ENCODE peak calls at places on chromosomes 5 and 9, in nine cellular contexts. E is A549, V is ovary, K is body of pancreas, P is GM12891, O is lower leg skin, R is prostate gland, I is stomach, A is HepG2. W is an unnamed sample.

GRCh38 chr5:160231789-160232342 is 2.6 kb downstream of the FABP6 start:
- DNase-seq in O (no peak), K (no peak), I (no peak), V (no peak), E (no peak), P (no peak), R (no peak), A (no peak), W (no peak)

GRCh38 chr9:6680797-6681146 is 35.2 kb upstream of the GLDC start:
- DNase-seq in P (peak), A (peak), E (peak), K (no peak), I (peak), O (peak), V (no peak), R (peak), W (peak)

GRCh38 chr5:179832039-179832745 is 11.5 kb downstream of the SQSTM1 start:
- DNase-seq in O (no peak), V (no peak), P (no peak), E (no peak), K (no peak), R (no peak), I (no peak), A (no peak), W (no peak)

GRCh38 chr5:146840016-146840415 is 38.5 kb downstream of the PPP2R2B start:
- DNase-seq in I (no peak), K (no peak), P (no peak), O (no peak), E (no peak), A (no peak), R (no peak), V (no peak), W (no peak)

GRCh38 chr9:76560481-76560891 is 101.5 kb downstream of the GCNT1 start:
- DNase-seq in P (no peak), K (peak), R (no peak), A (no peak), I (no peak), O (no peak), V (no peak), E (no peak), W (peak)

GRCh38 chr5:67306997-67307580 is 110.5 kb upstream of the CD180 start:
- DNase-seq in V (no peak), I (no peak), P (no peak), R (no peak), K (no peak), E (no peak), O (no peak), A (no peak), W (no peak)

GRCh38 chr5:106418196-106418595 is 1252.5 kb downstream of the EFNA5 start:
- DNase-seq in O (no peak), P (no peak), E (no peak), I (no peak), V (no peak), A (no peak), R (no peak), K (no peak), W (no peak)

GRCh38 chr5:175285263-175285662 is 158.7 kb downstream of the DRD1 start:
- DNase-seq in K (no peak), I (no peak), E (no peak), V (no peak), A (no peak), R (no peak), O (no peak), P (no peak), W (no peak)

GRCh38 chr5:150509992-150510391 is 2.1 kb downstream of the NDST1 start:
- DNase-seq in V (no peak), E (no peak), I (no peak), P (no peak), K (no peak), O (no peak), A (no peak), R (peak), W (no peak)

GRCh38 chr5:168291281-168291960 is at the start of gene WWC1:
- DNase-seq in E (peak), I (peak), O (peak), P (peak), A (peak), K (peak), R (peak), V (peak), W (peak)

GRCh38 chr5:95924720-95925119 is 36.9 kb downstream of the ELL2 start:
- DNase-seq in A (peak), O (peak), E (no peak), R (peak), K (peak), V (no peak), I (no peak), P (no peak), W (no peak)

GRCh38 chr5:173228639-173229380 is 6.2 kb downstream of the NKX2-5 start:
- DNase-seq in E (no peak), O (no peak), I (no peak), R (no peak), A (no peak), P (no peak), K (no peak), V (no peak), W (no peak)

GRCh38 chr5:172420215-172420934 is 34.0 kb downstream of the SH3PXD2B start:
- DNase-seq in E (peak), O (peak), A (peak), I (peak), P (no peak), K (peak), R (peak), V (peak), W (peak)

GRCh38 chr9:73260506-73260905 is 108.8 kb downstream of the ANXA1 start:
- DNase-seq in P (no peak), O (no peak), K (no peak), A (no peak), V (no peak), R (no peak), E (no peak), I (no peak), W (no peak)

GRCh38 chr9:93183663-93184438 is at the start of gene WNK2:
- DNase-seq in O (no peak), E (peak), K (peak), V (peak), P (peak), R (peak), A (no peak), I (peak), W (no peak)

GRCh38 chr5:111697215-111697614 is 59.8 kb downstream of the NREP start:
- DNase-seq in V (no peak), E (no peak), O (no peak), I (no peak), A (no peak), R (peak), P (no peak), K (no peak), W (no peak)

GRCh38 chr5:151174612-151175101 is 17.1 kb upstream of the ANXA6 start:
- DNase-seq in A (no peak), V (peak), E (no peak), O (no peak), K (no peak), P (no peak), I (no peak), R (no peak), W (no peak)

GRCh38 chr9:91162784-91163440 is 198.8 kb downstream of the AUH start:
- DNase-seq in V (no peak), I (peak), R (no peak), P (peak), O (no peak), A (no peak), E (no peak), K (no peak), W (no peak)

GRCh38 chr5:56139978-56140562 is 93.1 kb downstream of the ANKRD55 start:
- DNase-seq in P (no peak), O (no peak), E (no peak), I (no peak), K (no peak), R (no peak), A (no peak), V (no peak), W (no peak)

GRCh38 chr5:26329562-26330189 is 708.7 kb downstream of the CDH9 start:
- DNase-seq in O (no peak), V (no peak), K (no peak), I (no peak), A (no peak), E (no peak), P (no peak), R (no peak), W (peak)

GRCh38 chr5:37005946-37006540 is 129.5 kb downstream of the NIPBL start:
- DNase-seq in R (no peak), P (no peak), A (peak), O (no peak), V (no peak), E (peak), I (no peak), K (no peak), W (no peak)

GRCh38 chr5:93421987-93422391 is 159.0 kb downstream of the NR2F1-AS1 start:
- DNase-seq in O (no peak), V (no peak), E (no peak), K (no peak), P (no peak), I (no peak), A (no peak), R (no peak), W (no peak)

GRCh38 chr5:158154226-158155005 is 295.5 kb upstream of the CLINT1 start:
- DNase-seq in K (peak), I (no peak), O (peak), A (no peak), R (no peak), P (no peak), V (no peak), E (no peak), W (no peak)

GRCh38 chr5:112555197-112555596 is 136.1 kb upstream of the EPB41L4A start:
- DNase-seq in A (no peak), O (no peak), V (no peak), E (no peak), P (no peak), I (no peak), R (no peak), K (no peak), W (no peak)

GRCh38 chr5:67009028-67009427 is 187.6 kb downstream of the CD180 start:
- DNase-seq in V (no peak), P (no peak), R (no peak), I (no peak), K (no peak), E (no peak), A (peak), O (no peak), W (no peak)

GRCh38 chr9:123239726-123240125 is 28.7 kb downstream of the STRBP start:
- DNase-seq in O (no peak), V (no peak), I (no peak), R (no peak), P (no peak), A (no peak), K (no peak), E (no peak), W (no peak)

GRCh38 chr9:36991516-36992134 is 42.4 kb downstream of the PAX5 start:
- DNase-seq in R (no peak), I (peak), O (no peak), V (no peak), P (peak), E (peak), A (no peak), K (no peak), W (no peak)

GRCh38 chr5:1201327-1202025 is at the start of gene SLC6A19:
- DNase-seq in V (no peak), R (no peak), A (no peak), P (no peak), K (no peak), E (no peak), I (peak), O (no peak), W (no peak)
- TF ChIP-seq POLR2A in V (no peak), R (no peak), A (no peak), P (no peak), K (no peak), E (no peak), I (no peak), O (no peak), W (no peak)

GRCh38 chr5:109163336-109163735 is 246.4 kb downstream of the PJA2 start:
- DNase-seq in A (no peak), V (no peak), O (no peak), K (no peak), I (no peak), E (no peak), P (no peak), R (no peak), W (no peak)

GRCh38 chr5:109170629-109171350 is 239.0 kb downstream of the PJA2 start:
- DNase-seq in V (no peak), I (no peak), A (no peak), E (no peak), O (no peak), P (no peak), R (no peak), K (no peak), W (no peak)

GRCh38 chr5:109164001-109164400 is 245.8 kb downstream of the PJA2 start:
- DNase-seq in A (no peak), V (no peak), E (no peak), K (no peak), R (no peak), I (no peak), P (no peak), O (no peak), W (no peak)

GRCh38 chr5:109167586-109167985 is 242.2 kb downstream of the PJA2 start:
- DNase-seq in R (no peak), A (no peak), I (no peak), K (no peak), V (no peak), E (no peak), O (no peak), P (no peak), W (no peak)

GRCh38 chr5:109168151-109168550 is 241.6 kb downstream of the PJA2 start:
- DNase-seq in P (no peak), A (no peak), E (no peak), R (no peak), I (no peak), V (no peak), O (no peak), K (no peak), W (no peak)
- TF ChIP-seq POLR2A in P (no peak), A (no peak), E (no peak), R (no peak), I (no peak), V (no peak), O (no peak), K (no peak), W (no peak)

GRCh38 chr9:127423934-127424668 is at the start of gene ZNF79:
- DNase-seq in O (peak), K (peak), I (peak), R (peak), E (peak), V (peak), A (peak), P (peak), W (peak)
- TF ChIP-seq POLR2A in O (no peak), K (no peak), I (no peak), R (peak), E (peak), V (peak), A (peak), P (peak), W (peak)

GRCh38 chr9:83622814-83623633 is at the start of gene IDNK:
- DNase-seq in A (peak), P (peak), V (peak), E (peak), R (peak), K (peak), I (peak), O (peak), W (peak)
- TF ChIP-seq POLR2A in A (peak), P (peak), V (no peak), E (peak), R (peak), K (peak), I (no peak), O (no peak), W (peak)

GRCh38 chr5:14487896-14488570 is 93.6 kb upstream of the OTULINL start:
- DNase-seq in E (no peak), R (no peak), P (no peak), A (no peak), V (no peak), O (no peak), I (no peak), K (no peak), W (no peak)
- TF ChIP-seq POLR2A in E (no peak), R (no peak), P (no peak), A (no peak), V (no peak), O (no peak), I (no peak), K (no peak), W (no peak)

DNA sequence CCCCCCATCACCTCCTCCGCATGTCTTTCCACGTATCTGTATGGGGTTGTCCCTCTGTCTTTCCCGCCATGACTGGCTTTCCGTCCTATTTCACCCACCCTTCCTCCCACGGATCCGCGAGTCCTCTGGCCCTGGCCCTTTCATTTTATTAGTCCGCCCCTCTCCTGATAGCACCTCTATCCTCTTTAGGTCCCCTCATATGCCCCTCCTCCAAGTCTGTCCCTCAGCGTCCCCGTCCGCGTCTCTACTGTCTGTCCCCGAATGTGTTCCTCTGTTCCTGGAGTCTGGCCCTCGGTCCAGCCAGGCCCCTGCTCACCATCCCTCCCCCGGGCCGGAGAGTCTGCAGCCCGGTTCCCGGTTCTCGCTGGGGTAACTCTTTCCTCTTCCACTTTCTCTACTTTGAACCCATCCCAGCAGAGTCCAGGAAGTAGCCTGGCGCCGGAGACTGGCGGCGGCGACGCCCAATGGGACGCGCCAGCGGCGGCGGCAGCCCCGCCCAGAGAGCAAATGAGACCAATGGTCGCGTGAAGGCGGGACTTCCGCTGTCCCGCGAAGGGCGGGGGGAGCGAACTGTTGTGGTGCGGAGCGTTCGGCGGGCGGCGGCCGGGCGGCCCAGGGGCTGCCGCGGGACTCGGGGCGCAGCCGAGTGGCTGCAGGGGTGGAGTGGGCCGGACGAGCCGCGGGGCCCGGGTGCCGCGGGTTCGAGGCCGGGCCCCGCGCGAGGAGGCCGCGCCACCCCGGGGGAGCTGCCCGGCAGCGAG is at the start of gene SAP30L:
- DNase-seq in K (peak), A (peak), E (peak), R (peak), O (peak), I (peak), P (peak), V (peak), W (peak)
- TF ChIP-seq POLR2A in K (peak), A (peak), E (peak), R (peak), O (no peak), I (peak), P (peak), V (no peak), W (peak)